ENCODE peak calls at places on chromosomes 13 and 19, in four cellular contexts. Q, O, W and P are unnamed samples.

GRCh38 chr19:39828634-39829032 is 5.3 kb downstream of the DYRK1B start:
- DNase-seq in O (no peak), Q (no peak), W (no peak), P (no peak)

GRCh38 chr19:55212447-55212846 is 3.1 kb upstream of the PTPRH start:
- DNase-seq in O (no peak), W (peak; percentile 46), Q (no peak), P (no peak)

GRCh38 chr13:80340643-80341097 is 256 bp downstream of the SPRY2 start:
- DNase-seq in Q (no peak), W (no peak), O (peak; percentile 25), P (peak; percentile 69)

GRCh38 chr19:45670670-45671453 is 2.8 kb downstream of the GIPR start:
- DNase-seq in W (peak; percentile 81), Q (peak; percentile 89), O (peak; percentile 84), P (peak; percentile 45)

GRCh38 chr19:1840541-1841115 is 7.7 kb downstream of the REXO1 start:
- DNase-seq in Q (no peak), W (no peak), O (no peak), P (no peak)

GRCh38 chr13:42876810-42877550 is 95.6 kb downstream of the FAM216B start:
- DNase-seq in Q (no peak), O (no peak), W (no peak), P (peak; percentile 79)

GRCh38 chr13:113903912-113904311 is 40.0 kb upstream of the GAS6 start:
- DNase-seq in W (no peak), O (peak; percentile 10), Q (no peak), P (no peak)

GRCh38 chr13:22137361-22138050 is 466.6 kb downstream of the FGF9 start:
- DNase-seq in O (no peak), W (no peak), Q (no peak), P (no peak)

GRCh38 chr19:3516675-3517207 is 10.6 kb downstream of the FZR1 start:
- DNase-seq in Q (no peak), W (no peak), O (no peak), P (no peak)

GRCh38 chr13:103430368-103430767 is 364.2 kb upstream of the SLC10A2 start:
- DNase-seq in Q (no peak), O (no peak), W (no peak), P (no peak)

GRCh38 chr13:73844986-73845385 is 289.2 kb downstream of the KLF12 start:
- DNase-seq in W (no peak), O (no peak), Q (no peak), P (peak; percentile 54)

GRCh38 chr19:3224346-3225325 is at the start of gene CELF5:
- DNase-seq in Q (peak; percentile 64), W (peak; percentile 39), O (peak; percentile 20), P (no peak)

GRCh38 chr19:1970806-1971502 is 30.0 kb downstream of the CSNK1G2 start:
- DNase-seq in O (no peak), Q (no peak), W (no peak), P (no peak)

GRCh38 chr19:17347361-17347760 is 10.0 kb downstream of the GTPBP3 start:
- DNase-seq in W (no peak), O (no peak), Q (no peak), P (no peak)

GRCh38 chr19:22422220-22422619 is at the start of gene ZNF98:
- DNase-seq in Q (no peak), W (no peak), O (peak; percentile 64), P (no peak)

GRCh38 chr13:42367836-42368235 is 95.9 kb downstream of the AKAP11 start:
- DNase-seq in Q (no peak), W (no peak), O (no peak), P (peak; percentile 11)

GRCh38 chr19:44626067-44626624 is 12.8 kb downstream of the IGSF23 start:
- DNase-seq in O (peak; percentile 70), W (no peak), Q (no peak), P (peak; percentile 97)

GRCh38 chr19:17488593-17489391 is 18.5 kb downstream of the SLC27A1 start:
- DNase-seq in O (peak; percentile 71), W (peak; percentile 76), Q (peak; percentile 96), P (no peak)